ENCODE peak calls at places on chromosomes 3 and 15, in ten cellular contexts. One of them, this sample, is unnamed.

GRCh38 chr3:111968319-111969059 is 10.3 kb upstream of the ABHD10 start:
- DNase-seq in psoas muscle: no peak
- DNase-seq in hepatocyte: no peak
- DNase-seq in tibial artery: no peak
- DNase-seq in pancreas: no peak
- DNase-seq in CD8-positive, alpha-beta memory T cell: no peak
- DNase-seq in endodermal cell: no peak
- DNase-seq in sigmoid colon: no peak
- DNase-seq in ovary: no peak
- DNase-seq in PC-9: no peak
- DNase-seq in this sample: no peak

GRCh38 chr3:110711851-110712396 is 359.7 kb upstream of the NECTIN3 start:
- DNase-seq in psoas muscle: no peak
- DNase-seq in hepatocyte: no peak
- DNase-seq in tibial artery: no peak
- DNase-seq in pancreas: no peak
- DNase-seq in CD8-positive, alpha-beta memory T cell: no peak
- DNase-seq in endodermal cell: peak; percentile 60
- DNase-seq in sigmoid colon: no peak
- DNase-seq in ovary: no peak
- DNase-seq in PC-9: no peak
- DNase-seq in this sample: no peak

GRCh38 chr3:122283796-122284445 is 41.1 kb upstream of the CSTA start:
- DNase-seq in psoas muscle: no peak
- DNase-seq in hepatocyte: no peak
- DNase-seq in tibial artery: no peak
- DNase-seq in pancreas: no peak
- DNase-seq in CD8-positive, alpha-beta memory T cell: no peak
- DNase-seq in endodermal cell: no peak
- DNase-seq in sigmoid colon: no peak
- DNase-seq in ovary: no peak
- DNase-seq in PC-9: no peak
- DNase-seq in this sample: no peak

GRCh38 chr3:122092460-122093165 is 37.5 kb downstream of the CD86 start:
- DNase-seq in psoas muscle: peak; percentile 24
- DNase-seq in hepatocyte: peak; percentile 23
- DNase-seq in tibial artery: peak; percentile 60
- DNase-seq in pancreas: no peak
- DNase-seq in CD8-positive, alpha-beta memory T cell: no peak
- DNase-seq in endodermal cell: peak; percentile 64
- DNase-seq in sigmoid colon: peak; percentile 66
- DNase-seq in ovary: no peak
- DNase-seq in PC-9: no peak
- DNase-seq in this sample: no peak

GRCh38 chr3:109018828-109019227 is 65.1 kb upstream of the GUCA1C start:
- DNase-seq in psoas muscle: no peak
- DNase-seq in hepatocyte: no peak
- DNase-seq in tibial artery: no peak
- DNase-seq in pancreas: no peak
- DNase-seq in CD8-positive, alpha-beta memory T cell: no peak
- DNase-seq in endodermal cell: peak; percentile 63
- DNase-seq in sigmoid colon: no peak
- DNase-seq in ovary: no peak
- DNase-seq in PC-9: peak; percentile 13
- DNase-seq in this sample: no peak

GRCh38 chr3:1632128-1632527 is 466.5 kb upstream of the CNTN4 start:
- DNase-seq in psoas muscle: no peak
- DNase-seq in hepatocyte: no peak
- DNase-seq in tibial artery: no peak
- DNase-seq in pancreas: no peak
- DNase-seq in CD8-positive, alpha-beta memory T cell: no peak
- DNase-seq in endodermal cell: no peak
- DNase-seq in sigmoid colon: no peak
- DNase-seq in ovary: no peak
- DNase-seq in PC-9: no peak
- DNase-seq in this sample: no peak

GRCh38 chr15:101320501-101321052 is 25.5 kb upstream of the SNRPA1 start:
- DNase-seq in psoas muscle: peak; percentile 39
- DNase-seq in hepatocyte: peak; percentile 61
- DNase-seq in tibial artery: peak; percentile 40
- DNase-seq in pancreas: no peak
- DNase-seq in CD8-positive, alpha-beta memory T cell: peak; percentile 65
- DNase-seq in endodermal cell: peak; percentile 85
- DNase-seq in sigmoid colon: peak; percentile 79
- DNase-seq in ovary: no peak
- DNase-seq in PC-9: no peak
- DNase-seq in this sample: peak; percentile 61

GRCh38 chr15:67130673-67131601 is 65.5 kb downstream of the SMAD3 start:
- DNase-seq in psoas muscle: peak; percentile 45
- DNase-seq in hepatocyte: no peak
- DNase-seq in tibial artery: peak; percentile 76
- DNase-seq in pancreas: no peak
- DNase-seq in CD8-positive, alpha-beta memory T cell: no peak
- DNase-seq in endodermal cell: peak; percentile 50
- DNase-seq in sigmoid colon: peak; percentile 61
- DNase-seq in ovary: peak; percentile 45
- DNase-seq in PC-9: no peak
- DNase-seq in this sample: no peak

GRCh38 chr3:134333522-134334181 is 40.6 kb downstream of the AMOTL2 start:
- DNase-seq in psoas muscle: no peak
- DNase-seq in hepatocyte: peak; percentile 63
- DNase-seq in tibial artery: peak; percentile 61
- DNase-seq in pancreas: no peak
- DNase-seq in CD8-positive, alpha-beta memory T cell: no peak
- DNase-seq in endodermal cell: peak; percentile 91
- DNase-seq in sigmoid colon: peak; percentile 70
- DNase-seq in ovary: no peak
- DNase-seq in PC-9: no peak
- DNase-seq in this sample: no peak

GRCh38 chr15:69467636-69468035 is 15.0 kb downstream of the RPLP1 start:
- DNase-seq in psoas muscle: no peak
- DNase-seq in hepatocyte: peak; percentile 73
- DNase-seq in tibial artery: no peak
- DNase-seq in pancreas: no peak
- DNase-seq in CD8-positive, alpha-beta memory T cell: no peak
- DNase-seq in endodermal cell: peak; percentile 76
- DNase-seq in sigmoid colon: no peak
- DNase-seq in ovary: no peak
- DNase-seq in PC-9: no peak
- DNase-seq in this sample: no peak

GRCh38 chr3:186298876-186299275 is 63.2 kb downstream of the DGKG start:
- DNase-seq in psoas muscle: no peak
- DNase-seq in hepatocyte: no peak
- DNase-seq in tibial artery: no peak
- DNase-seq in pancreas: no peak
- DNase-seq in CD8-positive, alpha-beta memory T cell: no peak
- DNase-seq in endodermal cell: no peak
- DNase-seq in sigmoid colon: no peak
- DNase-seq in ovary: no peak
- DNase-seq in PC-9: no peak
- DNase-seq in this sample: no peak

GRCh38 chr15:39919740-39920509 is at the start of gene GPR176:
- DNase-seq in psoas muscle: peak; percentile 31
- DNase-seq in hepatocyte: peak; percentile 52
- DNase-seq in tibial artery: peak; percentile 81
- DNase-seq in pancreas: peak; percentile 81
- DNase-seq in CD8-positive, alpha-beta memory T cell: peak; percentile 28
- DNase-seq in endodermal cell: peak; percentile 84
- DNase-seq in sigmoid colon: peak; percentile 69
- DNase-seq in ovary: peak; percentile 22
- DNase-seq in PC-9: peak; percentile 43
- DNase-seq in this sample: no peak

GRCh38 chr3:149646181-149646766 is 11.6 kb downstream of the WWTR1 start:
- DNase-seq in psoas muscle: no peak
- DNase-seq in hepatocyte: no peak
- DNase-seq in tibial artery: no peak
- DNase-seq in pancreas: no peak
- DNase-seq in CD8-positive, alpha-beta memory T cell: no peak
- DNase-seq in endodermal cell: no peak
- DNase-seq in sigmoid colon: no peak
- DNase-seq in ovary: no peak
- DNase-seq in PC-9: peak; percentile 19
- DNase-seq in this sample: no peak

GRCh38 chr15:91465696-91466095 is 365.6 kb downstream of the SV2B start:
- DNase-seq in psoas muscle: no peak
- DNase-seq in hepatocyte: no peak
- DNase-seq in tibial artery: no peak
- DNase-seq in pancreas: no peak
- DNase-seq in CD8-positive, alpha-beta memory T cell: no peak
- DNase-seq in endodermal cell: no peak
- DNase-seq in sigmoid colon: no peak
- DNase-seq in ovary: no peak
- DNase-seq in PC-9: no peak
- DNase-seq in this sample: no peak

GRCh38 chr15:97078556-97078955 is 748.1 kb downstream of the NR2F2 start:
- DNase-seq in psoas muscle: no peak
- DNase-seq in hepatocyte: no peak
- DNase-seq in tibial artery: no peak
- DNase-seq in pancreas: no peak
- DNase-seq in CD8-positive, alpha-beta memory T cell: no peak
- DNase-seq in endodermal cell: no peak
- DNase-seq in sigmoid colon: no peak
- DNase-seq in ovary: no peak
- DNase-seq in PC-9: no peak
- DNase-seq in this sample: no peak

GRCh38 chr3:196995646-196996355 is 27.2 kb upstream of the PIGZ start:
- DNase-seq in psoas muscle: no peak
- DNase-seq in hepatocyte: no peak
- DNase-seq in tibial artery: no peak
- DNase-seq in pancreas: peak; percentile 18
- DNase-seq in CD8-positive, alpha-beta memory T cell: no peak
- DNase-seq in endodermal cell: peak; percentile 49
- DNase-seq in sigmoid colon: peak; percentile 46
- DNase-seq in ovary: no peak
- DNase-seq in PC-9: no peak
- DNase-seq in this sample: no peak

GRCh38 chr3:23304424-23304823 is 101.3 kb downstream of the UBE2E2 start:
- DNase-seq in psoas muscle: no peak
- DNase-seq in hepatocyte: no peak
- DNase-seq in tibial artery: no peak
- DNase-seq in pancreas: no peak
- DNase-seq in CD8-positive, alpha-beta memory T cell: no peak
- DNase-seq in endodermal cell: no peak
- DNase-seq in sigmoid colon: no peak
- DNase-seq in ovary: no peak
- DNase-seq in PC-9: no peak
- DNase-seq in this sample: no peak

GRCh38 chr15:84962975-84963374 is 18.7 kb upstream of the PDE8A start:
- DNase-seq in psoas muscle: no peak
- DNase-seq in hepatocyte: no peak
- DNase-seq in tibial artery: no peak
- DNase-seq in pancreas: no peak
- DNase-seq in CD8-positive, alpha-beta memory T cell: no peak
- DNase-seq in endodermal cell: no peak
- DNase-seq in sigmoid colon: no peak
- DNase-seq in ovary: no peak
- DNase-seq in PC-9: peak; percentile 71
- DNase-seq in this sample: no peak

GRCh38 chr3:32154180-32154579 is 47.8 kb downstream of the GPD1L start:
- DNase-seq in psoas muscle: no peak
- DNase-seq in hepatocyte: no peak
- DNase-seq in tibial artery: no peak
- DNase-seq in pancreas: no peak
- DNase-seq in CD8-positive, alpha-beta memory T cell: no peak
- DNase-seq in endodermal cell: peak; percentile 75
- DNase-seq in sigmoid colon: no peak
- DNase-seq in ovary: no peak
- DNase-seq in PC-9: no peak
- DNase-seq in this sample: no peak

GRCh38 chr15:89429986-89430385 is 66.4 kb downstream of the RHCG start:
- DNase-seq in psoas muscle: no peak
- DNase-seq in hepatocyte: no peak
- DNase-seq in tibial artery: no peak
- DNase-seq in pancreas: no peak
- DNase-seq in CD8-positive, alpha-beta memory T cell: no peak
- DNase-seq in endodermal cell: no peak
- DNase-seq in sigmoid colon: no peak
- DNase-seq in ovary: no peak
- DNase-seq in PC-9: no peak
- DNase-seq in this sample: no peak
- H3K27me3 ChIP-seq in psoas muscle: peaks cover 4% of the 10 kb centered on the region
- H3K27me3 ChIP-seq in hepatocyte: peaks cover 45% of the 10 kb centered on the region
- H3K27me3 ChIP-seq in tibial artery: peaks cover 38% of the 10 kb centered on the region
- H3K27me3 ChIP-seq in pancreas: no peaks in the 10 kb centered on the region
- H3K27me3 ChIP-seq in CD8-positive, alpha-beta memory T cell: no peaks in the 10 kb centered on the region
- H3K27me3 ChIP-seq in endodermal cell: peaks cover 74% of the 10 kb centered on the region
- H3K27me3 ChIP-seq in sigmoid colon: no peaks in the 10 kb centered on the region
- H3K27me3 ChIP-seq in ovary: no peaks in the 10 kb centered on the region
- H3K27me3 ChIP-seq in PC-9: no peaks in the 10 kb centered on the region
- H3K27me3 ChIP-seq in this sample: no peaks in the 10 kb centered on the region

GRCh38 chr15:52801748-52802085 is 11.6 kb upstream of the ONECUT1 start:
- DNase-seq in psoas muscle: no peak
- DNase-seq in hepatocyte: no peak
- DNase-seq in tibial artery: no peak
- DNase-seq in pancreas: no peak
- DNase-seq in CD8-positive, alpha-beta memory T cell: no peak
- DNase-seq in endodermal cell: no peak
- DNase-seq in sigmoid colon: no peak
- DNase-seq in ovary: no peak
- DNase-seq in PC-9: no peak
- DNase-seq in this sample: no peak
- H3K27me3 ChIP-seq in psoas muscle: peaks cover 60% of the 10 kb centered on the region
- H3K27me3 ChIP-seq in hepatocyte: peaks cover 100% of the 10 kb centered on the region
- H3K27me3 ChIP-seq in tibial artery: peaks cover 100% of the 10 kb centered on the region
- H3K27me3 ChIP-seq in pancreas: no peaks in the 10 kb centered on the region
- H3K27me3 ChIP-seq in CD8-positive, alpha-beta memory T cell: peaks cover 90% of the 10 kb centered on the region
- H3K27me3 ChIP-seq in endodermal cell: peaks cover 98% of the 10 kb centered on the region
- H3K27me3 ChIP-seq in sigmoid colon: peaks cover 74% of the 10 kb centered on the region
- H3K27me3 ChIP-seq in ovary: no peaks in the 10 kb centered on the region
- H3K27me3 ChIP-seq in PC-9: peaks cover 37% of the 10 kb centered on the region
- H3K27me3 ChIP-seq in this sample: peaks cover 26% of the 10 kb centered on the region

DNA sequence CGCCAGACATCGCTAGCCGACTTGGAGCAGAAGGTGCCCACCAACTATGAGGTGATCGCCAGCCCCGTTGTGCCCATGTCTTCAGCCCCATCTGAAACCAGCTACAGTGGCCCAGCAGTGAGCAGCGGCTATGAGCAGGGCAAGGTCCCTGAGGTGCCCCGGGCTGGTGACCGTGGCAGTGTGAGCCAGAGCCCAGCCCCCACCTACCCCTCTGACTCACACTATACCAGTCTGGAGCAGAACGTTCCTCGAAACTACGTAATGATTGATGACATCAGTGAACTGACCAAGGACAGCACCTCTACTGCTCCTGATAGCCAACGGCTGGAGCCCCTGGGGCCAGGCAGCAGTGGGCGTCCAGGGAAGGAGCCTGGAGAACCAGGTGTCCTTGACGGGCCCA is 12.9 kb upstream of the APEH start:
- DNase-seq in psoas muscle: no peak
- DNase-seq in hepatocyte: no peak
- DNase-seq in tibial artery: no peak
- DNase-seq in pancreas: no peak
- DNase-seq in CD8-positive, alpha-beta memory T cell: no peak
- DNase-seq in endodermal cell: no peak
- DNase-seq in sigmoid colon: no peak
- DNase-seq in ovary: no peak
- DNase-seq in PC-9: peak; percentile 37
- DNase-seq in this sample: no peak
- H3K27me3 ChIP-seq in psoas muscle: no peaks in the 10 kb centered on the region
- H3K27me3 ChIP-seq in hepatocyte: no peaks in the 10 kb centered on the region
- H3K27me3 ChIP-seq in tibial artery: peaks cover 11% of the 10 kb centered on the region
- H3K27me3 ChIP-seq in pancreas: no peaks in the 10 kb centered on the region
- H3K27me3 ChIP-seq in CD8-positive, alpha-beta memory T cell: no peaks in the 10 kb centered on the region
- H3K27me3 ChIP-seq in endodermal cell: no peaks in the 10 kb centered on the region
- H3K27me3 ChIP-seq in sigmoid colon: no peaks in the 10 kb centered on the region
- H3K27me3 ChIP-seq in ovary: no peaks in the 10 kb centered on the region
- H3K27me3 ChIP-seq in PC-9: no peaks in the 10 kb centered on the region
- H3K27me3 ChIP-seq in this sample: no peaks in the 10 kb centered on the region

GRCh38 chr3:10694194-10694593 is 121.8 kb upstream of the SLC6A11 start:
- DNase-seq in psoas muscle: no peak
- DNase-seq in hepatocyte: no peak
- DNase-seq in tibial artery: no peak
- DNase-seq in pancreas: no peak
- DNase-seq in CD8-positive, alpha-beta memory T cell: no peak
- DNase-seq in endodermal cell: no peak
- DNase-seq in sigmoid colon: no peak
- DNase-seq in ovary: no peak
- DNase-seq in PC-9: no peak
- DNase-seq in this sample: no peak
- H3K27me3 ChIP-seq in psoas muscle: no peaks in the 10 kb centered on the region
- H3K27me3 ChIP-seq in hepatocyte: no peaks in the 10 kb centered on the region
- H3K27me3 ChIP-seq in tibial artery: no peaks in the 10 kb centered on the region
- H3K27me3 ChIP-seq in pancreas: no peaks in the 10 kb centered on the region
- H3K27me3 ChIP-seq in CD8-positive, alpha-beta memory T cell: no peaks in the 10 kb centered on the region
- H3K27me3 ChIP-seq in endodermal cell: no peaks in the 10 kb centered on the region
- H3K27me3 ChIP-seq in sigmoid colon: no peaks in the 10 kb centered on the region
- H3K27me3 ChIP-seq in ovary: no peaks in the 10 kb centered on the region
- H3K27me3 ChIP-seq in PC-9: peaks cover 45% of the 10 kb centered on the region
- H3K27me3 ChIP-seq in this sample: no peaks in the 10 kb centered on the region